ENCODE peak calls at places on chromosome 15, in seven cellular contexts. O is left ventricle myocardium inferior; I is psoas muscle; C is CD8-positive, alpha-beta T cell; Y is uterus; Z is neural progenitor cell; U is tibial artery. Q is an unnamed sample.

GRCh38 chr15:73763893-73764292 is 10.7 kb upstream of the INSYN1 start:
- DNase-seq in O (peak; percentile 40), I (no peak), C (no peak), Y (no peak), Z (no peak), U (no peak), Q (no peak)

GRCh38 chr15:71790081-71790480 is 20.3 kb upstream of the NR2E3 start:
- DNase-seq in O (no peak), I (no peak), C (no peak), Y (no peak), Z (no peak), U (peak; percentile 61), Q (no peak)

GRCh38 chr15:39079296-39079834 is 501.5 kb upstream of the THBS1 start:
- DNase-seq in O (no peak), I (no peak), C (no peak), Y (no peak), Z (no peak), U (no peak), Q (no peak)

GRCh38 chr15:100663066-100663465 is 60.7 kb downstream of the ASB7 start:
- DNase-seq in O (no peak), I (no peak), C (no peak), Y (no peak), Z (peak; percentile 76), U (peak; percentile 21), Q (peak; percentile 93)

GRCh38 chr15:45385568-45385967 is 7.2 kb upstream of the GATM start:
- DNase-seq in O (no peak), I (no peak), C (no peak), Y (no peak), Z (no peak), U (no peak), Q (no peak)

GRCh38 chr15:95141486-95141885 is 910.1 kb downstream of the MCTP2 start:
- DNase-seq in O (no peak), I (no peak), C (no peak), Y (no peak), Z (no peak), U (no peak), Q (no peak)

GRCh38 chr15:52002351-52002750 is 16.7 kb upstream of the MAPK6 start:
- DNase-seq in O (no peak), I (no peak), C (no peak), Y (no peak), Z (no peak), U (no peak), Q (no peak)

GRCh38 chr15:101504866-101505609 is 15.5 kb upstream of the PCSK6 start:
- DNase-seq in O (no peak), I (no peak), C (no peak), Y (no peak), Z (no peak), U (no peak), Q (no peak)

GRCh38 chr15:91984006-91984405 is 130.5 kb downstream of the SLCO3A1 start:
- DNase-seq in O (no peak), I (no peak), C (no peak), Y (no peak), Z (no peak), U (no peak), Q (no peak)

GRCh38 chr15:91981802-91982201 is 128.3 kb downstream of the SLCO3A1 start:
- DNase-seq in O (no peak), I (no peak), C (no peak), Y (no peak), Z (no peak), U (no peak), Q (no peak)

GRCh38 chr15:91980502-91981267 is 127.2 kb downstream of the SLCO3A1 start:
- DNase-seq in O (no peak), I (no peak), C (no peak), Y (no peak), Z (no peak), U (peak; percentile 76), Q (no peak)

GRCh38 chr15:91985297-91985696 is 131.8 kb downstream of the SLCO3A1 start:
- DNase-seq in O (no peak), I (no peak), C (no peak), Y (no peak), Z (no peak), U (no peak), Q (no peak)

GRCh38 chr15:91982401-91982800 is 128.9 kb downstream of the SLCO3A1 start:
- DNase-seq in O (no peak), I (no peak), C (no peak), Y (no peak), Z (no peak), U (no peak), Q (no peak)
- TF ChIP-seq CTCF in O (no peak), I (no peak), C (no peak), Y (no peak), Z (no peak), U (no peak), Q (no peak)

GRCh38 chr15:78024141-78024567 is 53.4 kb downstream of the TBC1D2B start:
- DNase-seq in O (peak; percentile 72), I (peak; percentile 89), C (no peak), Y (peak; percentile 80), Z (no peak), U (peak; percentile 78), Q (no peak)
- H3K36me3 ChIP-seq in O (peaks cover 37% of the 10 kb centered on the region), I (no peaks in the 10 kb centered on the region), C (peaks cover 20% of the 10 kb centered on the region), Y (no peaks in the 10 kb centered on the region), Z (no peaks in the 10 kb centered on the region), U (peaks cover 88% of the 10 kb centered on the region), Q (peaks cover 42% of the 10 kb centered on the region)

GRCh38 chr15:90552929-90553211 is 23.1 kb downstream of the CRTC3 start:
- DNase-seq in O (no peak), I (no peak), C (no peak), Y (no peak), Z (no peak), U (no peak), Q (no peak)

GRCh38 chr15:90550919-90551318 is 21.2 kb downstream of the CRTC3 start:
- DNase-seq in O (no peak), I (no peak), C (no peak), Y (no peak), Z (no peak), U (no peak), Q (no peak)

GRCh38 chr15:90552162-90552928 is 22.6 kb downstream of the CRTC3 start:
- DNase-seq in O (no peak), I (peak; percentile 58), C (no peak), Y (no peak), Z (no peak), U (no peak), Q (no peak)

GRCh38 chr15:90557147-90557546 is 27.4 kb downstream of the CRTC3 start:
- DNase-seq in O (no peak), I (no peak), C (peak; percentile 28), Y (no peak), Z (no peak), U (no peak), Q (no peak)

GRCh38 chr15:90553248-90553745 is 23.6 kb downstream of the CRTC3 start:
- DNase-seq in O (no peak), I (no peak), C (no peak), Y (no peak), Z (no peak), U (no peak), Q (no peak)
- H3K4me3 ChIP-seq in O (peak overlapping the region; percentile 32), I (peak overlapping the region; percentile 43), C (no peak overlapping the region), Y (no peak overlapping the region), Z (no peak overlapping the region), U (no peak overlapping the region), Q (no peak overlapping the region)

GRCh38 chr15:57111002-57111401 is 192.6 kb downstream of the TCF12 start:
- DNase-seq in O (no peak), I (no peak), C (no peak), Y (no peak), Z (peak; percentile 19), U (no peak), Q (no peak)
- TF ChIP-seq CTCF in O (peak; percentile 24), I (peak; percentile 28), C (no peak), Y (no peak), Z (peak; percentile 31), U (peak; percentile 24), Q (no peak)

DNA sequence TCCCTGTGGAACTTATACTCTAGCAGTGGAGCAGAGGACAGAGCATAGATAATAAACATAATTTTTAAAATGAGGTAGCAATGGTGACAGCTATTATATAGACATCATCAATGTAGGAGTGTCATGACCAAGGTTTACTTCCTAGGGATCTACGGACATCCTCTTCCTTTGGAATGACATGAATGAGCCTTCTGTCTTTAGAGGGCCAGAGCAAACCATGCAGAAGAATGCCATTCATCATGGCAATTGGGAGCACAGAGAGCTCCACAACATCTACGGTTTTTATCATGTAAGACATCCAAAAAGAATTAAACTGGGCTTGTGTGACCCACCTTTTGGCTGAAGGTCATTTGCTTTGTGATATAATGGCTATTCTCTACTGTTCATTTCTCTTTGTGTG is 30.1 kb upstream of the CAPN3 start:
- DNase-seq in O (no peak), I (no peak), C (no peak), Y (no peak), Z (no peak), U (no peak), Q (no peak)
- H3K36me3 ChIP-seq in O (peaks cover 64% of the 10 kb centered on the region), I (no peaks in the 10 kb centered on the region), C (peaks cover 14% of the 10 kb centered on the region), Y (no peaks in the 10 kb centered on the region), Z (no peaks in the 10 kb centered on the region), U (peaks cover 48% of the 10 kb centered on the region), Q (no peaks in the 10 kb centered on the region)

GRCh38 chr15:90955911-90956310 is 1.2 kb downstream of the RCCD1 start:
- DNase-seq in O (no peak), I (no peak), C (no peak), Y (no peak), Z (no peak), U (no peak), Q (no peak)

GRCh38 chr15:90952901-90953677 is 1.6 kb upstream of the RCCD1 start:
- DNase-seq in O (no peak), I (no peak), C (no peak), Y (no peak), Z (no peak), U (no peak), Q (no peak)

GRCh38 chr15:90956551-90957104 is 1.9 kb downstream of the RCCD1 start:
- DNase-seq in O (peak; percentile 80), I (peak; percentile 91), C (peak; percentile 74), Y (peak; percentile 82), Z (peak; percentile 92), U (peak; percentile 86), Q (peak; percentile 77)

GRCh38 chr15:90953947-90954711 is 555 bp upstream of the RCCD1 start:
- DNase-seq in O (no peak), I (no peak), C (no peak), Y (no peak), Z (peak; percentile 45), U (no peak), Q (no peak)

GRCh38 chr15:90954712-90955671 is at the start of gene RCCD1:
- DNase-seq in O (peak; percentile 96), I (peak; percentile 98), C (peak; percentile 82), Y (peak; percentile 93), Z (peak; percentile 93), U (peak; percentile 98), Q (peak; percentile 96)
- H3K4me3 ChIP-seq in O (peak within 1 kb of the TSS; percentile 91), I (peak within 1 kb of the TSS; percentile 89), C (peak within 1 kb of the TSS; percentile 87), Y (peak within 1 kb of the TSS; percentile 80), Z (peak within 1 kb of the TSS; percentile 56), U (peak within 1 kb of the TSS; percentile 80), Q (peak within 1 kb of the TSS; percentile 90)